ENCODE peak calls at places on chromosomes 7 and 10, in nine cellular contexts. D is activated gamma-delta T cell treated with anti-CD3 and anti-CD28 coated beads, Interleukin-2, amount 50 U/mL, for 16 hours; A is stimulated activated CD8-positive, alpha-beta memory T cell treated with anti-CD3 and anti-CD28 coated beads, Interleukin-4, amount 100 ng/mL, for 24 hours; B is NCI-H1930; H is NCI-H524; M is effector CD4-positive, alpha-beta T cell; Y is hippocampal formation; X is heart left ventricle; Z is hypothalamus. S is an unnamed sample.

GRCh38 chr10:88228130-88228529 is 355.0 kb downstream of the RNLS start:
- DNase-seq in D (no peak), A (no peak), B (no peak), H (no peak), M (no peak), Y (no peak), X (no peak), Z (no peak), S (no peak)

GRCh38 chr10:71335173-71335572 is 16.1 kb downstream of the SLC29A3 start:
- DNase-seq in D (no peak), A (no peak), B (no peak), H (no peak), M (no peak), Y (no peak), X (no peak), Z (no peak), S (no peak)

GRCh38 chr10:113657544-113657943 is 6.3 kb downstream of the NRAP start:
- DNase-seq in D (no peak), A (no peak), B (no peak), H (no peak), M (no peak), Y (no peak), X (no peak), Z (no peak), S (no peak)

GRCh38 chr10:73163096-73163495 is 4.7 kb downstream of the ECD start:
- DNase-seq in D (no peak), A (no peak), B (no peak), H (no peak), M (no peak), Y (no peak), X (no peak), Z (no peak), S (no peak)

GRCh38 chr7:146397141-146397540 is 280.5 kb downstream of the CNTNAP2 start:
- DNase-seq in D (no peak), A (no peak), B (no peak), H (no peak), M (no peak), Y (no peak), X (no peak), Z (no peak), S (no peak)

GRCh38 chr7:1926908-1927306 is 256.8 kb downstream of the ELFN1 start:
- DNase-seq in D (no peak), A (no peak), B (no peak), H (no peak), M (no peak), Y (no peak), X (no peak), Z (no peak), S (no peak)

GRCh38 chr10:119299531-119299930 is 92.2 kb downstream of the GRK5 start:
- DNase-seq in D (no peak), A (no peak), B (no peak), H (no peak), M (no peak), Y (no peak), X (no peak), Z (no peak), S (no peak)

GRCh38 chr10:124875596-124875995 is 66.3 kb upstream of the ZRANB1 start:
- DNase-seq in D (no peak), A (no peak), B (no peak), H (no peak), M (no peak), Y (no peak), X (no peak), Z (no peak), S (no peak)

GRCh38 chr10:18159596-18159995 is 19.4 kb downstream of the CACNB2 start:
- DNase-seq in D (no peak), A (no peak), B (no peak), H (no peak), M (no peak), Y (no peak), X (no peak), Z (no peak), S (no peak)

GRCh38 chr10:121999301-121999700 is 10.3 kb downstream of the TACC2 start:
- DNase-seq in D (no peak), A (no peak), B (no peak), H (no peak), M (no peak), Y (no peak), X (no peak), Z (no peak), S (no peak)

GRCh38 chr10:113941140-113941539 is 86.7 kb downstream of the NHLRC2 start:
- DNase-seq in D (no peak), A (no peak), B (no peak), H (no peak), M (no peak), Y (no peak), X (no peak), Z (no peak), S (no peak)

GRCh38 chr10:123906884-123907652 is 15.5 kb upstream of the CPXM2 start:
- DNase-seq in D (no peak), A (no peak), B (no peak), H (no peak), M (no peak), Y (no peak), X (no peak), Z (no peak), S (no peak)

GRCh38 chr10:76432274-76433012 is 1001.0 kb downstream of the LRMDA start:
- DNase-seq in D (no peak), A (no peak), B (no peak), H (no peak), M (no peak), Y (no peak), X (peak; percentile 26), Z (no peak), S (no peak)

GRCh38 chr7:34939175-34939574 is 98.1 kb downstream of the DPY19L1 start:
- DNase-seq in D (no peak), A (no peak), B (no peak), H (no peak), M (no peak), Y (no peak), X (no peak), Z (no peak), S (no peak)

GRCh38 chr7:156058248-156058647 is 246.0 kb upstream of the SHH start:
- DNase-seq in D (no peak), A (no peak), B (no peak), H (no peak), M (no peak), Y (no peak), X (no peak), Z (no peak), S (no peak)

GRCh38 chr10:23106508-23106907 is 11.1 kb downstream of the MSRB2 start:
- DNase-seq in D (no peak), A (no peak), B (no peak), H (no peak), M (no peak), Y (no peak), X (no peak), Z (no peak), S (no peak)

GRCh38 chr10:100828744-100829102 is 83.3 kb downstream of the PAX2 start:
- DNase-seq in D (no peak), A (no peak), B (no peak), H (no peak), M (no peak), Y (no peak), X (no peak), Z (no peak), S (no peak)

GRCh38 chr7:10412426-10413019 is 561.1 kb upstream of the PHF14 start:
- DNase-seq in D (no peak), A (no peak), B (no peak), H (no peak), M (no peak), Y (no peak), X (peak; percentile 16), Z (peak; percentile 5), S (no peak)

GRCh38 chr7:87543623-87544022 is 57.1 kb downstream of the ABCB1 start:
- DNase-seq in D (no peak), A (no peak), B (no peak), H (no peak), M (no peak), Y (no peak), X (no peak), Z (no peak), S (no peak)

GRCh38 chr7:131015131-131015954 is 281.3 kb upstream of the KLF14 start:
- DNase-seq in D (no peak), A (no peak), B (no peak), H (no peak), M (no peak), Y (no peak), X (no peak), Z (no peak), S (no peak)

GRCh38 chr7:7790041-7790751 is 71.8 kb upstream of the RPA3 start:
- DNase-seq in D (no peak), A (no peak), B (no peak), H (no peak), M (no peak), Y (no peak), X (no peak), Z (no peak), S (no peak)

GRCh38 chr7:123538897-123539296 is 4.5 kb upstream of the IQUB start:
- DNase-seq in D (no peak), A (no peak), B (no peak), H (no peak), M (no peak), Y (no peak), X (no peak), Z (no peak), S (no peak)

GRCh38 chr10:21990449-21990848 is 13.1 kb downstream of the DNAJC1 start:
- DNase-seq in D (no peak), A (no peak), B (no peak), H (no peak), M (no peak), Y (no peak), X (no peak), Z (no peak), S (no peak)

GRCh38 chr7:417973-418601 is 101.6 kb downstream of the PDGFA start:
- DNase-seq in D (no peak), A (no peak), B (no peak), H (no peak), M (no peak), Y (no peak), X (no peak), Z (no peak), S (no peak)

GRCh38 chr7:100951888-100952560 is 2.7 kb downstream of the MUC3A start:
- DNase-seq in D (no peak), A (no peak), B (no peak), H (no peak), M (no peak), Y (no peak), X (no peak), Z (no peak), S (no peak)

GRCh38 chr7:157851501-157852067 is 514.8 kb downstream of the DNAJB6 start:
- DNase-seq in D (peak; percentile 10), A (peak; percentile 64), B (no peak), H (no peak), M (peak; percentile 32), Y (peak; percentile 50), X (peak; percentile 49), Z (no peak), S (no peak)

S was measured in caudate nucleus.